ENCODE peak calls at places on chromosomes 12 and 14, in ten cellular contexts. One of them, this sample, is unnamed.

GRCh38 chr14:30243805-30244204 is 315.2 kb upstream of the G2E3 start:
- DNase-seq in Panc1: no peak
- DNase-seq in effector memory CD4-positive, alpha-beta T cell: no peak
- DNase-seq in suprapubic skin: no peak
- DNase-seq in central memory CD4-positive, alpha-beta T cell: no peak
- DNase-seq in cardiac muscle cell: peak; percentile 66
- DNase-seq in memory B cell: no peak
- DNase-seq in NCI-H82: no peak
- DNase-seq in activated T-cell treated with anti-CD3 and anti-CD28 coated beads for 24 hours: no peak
- DNase-seq in MCF 10A: peak; percentile 85
- DNase-seq in this sample: no peak

GRCh38 chr14:21653331-21653885 is at the start of gene OR4E2:
- DNase-seq in Panc1: no peak
- DNase-seq in effector memory CD4-positive, alpha-beta T cell: no peak
- DNase-seq in suprapubic skin: no peak
- DNase-seq in central memory CD4-positive, alpha-beta T cell: no peak
- DNase-seq in cardiac muscle cell: no peak
- DNase-seq in memory B cell: no peak
- DNase-seq in NCI-H82: no peak
- DNase-seq in activated T-cell treated with anti-CD3 and anti-CD28 coated beads for 24 hours: no peak
- DNase-seq in MCF 10A: no peak
- DNase-seq in this sample: no peak

GRCh38 chr14:41636492-41637392 is 30.1 kb downstream of the LRFN5 start:
- DNase-seq in Panc1: no peak
- DNase-seq in effector memory CD4-positive, alpha-beta T cell: no peak
- DNase-seq in suprapubic skin: no peak
- DNase-seq in central memory CD4-positive, alpha-beta T cell: no peak
- DNase-seq in cardiac muscle cell: peak; percentile 8
- DNase-seq in memory B cell: no peak
- DNase-seq in NCI-H82: no peak
- DNase-seq in activated T-cell treated with anti-CD3 and anti-CD28 coated beads for 24 hours: no peak
- DNase-seq in MCF 10A: no peak
- DNase-seq in this sample: no peak

GRCh38 chr12:50251619-50252300 is 31.6 kb downstream of the LIMA1 start:
- DNase-seq in Panc1: no peak
- DNase-seq in effector memory CD4-positive, alpha-beta T cell: no peak
- DNase-seq in suprapubic skin: no peak
- DNase-seq in central memory CD4-positive, alpha-beta T cell: no peak
- DNase-seq in cardiac muscle cell: no peak
- DNase-seq in memory B cell: no peak
- DNase-seq in NCI-H82: no peak
- DNase-seq in activated T-cell treated with anti-CD3 and anti-CD28 coated beads for 24 hours: no peak
- DNase-seq in MCF 10A: no peak
- DNase-seq in this sample: no peak

GRCh38 chr14:85529803-85530574 is at the start of gene FLRT2:
- DNase-seq in Panc1: no peak
- DNase-seq in effector memory CD4-positive, alpha-beta T cell: no peak
- DNase-seq in suprapubic skin: peak; percentile 80
- DNase-seq in central memory CD4-positive, alpha-beta T cell: no peak
- DNase-seq in cardiac muscle cell: peak; percentile 88
- DNase-seq in memory B cell: no peak
- DNase-seq in NCI-H82: no peak
- DNase-seq in activated T-cell treated with anti-CD3 and anti-CD28 coated beads for 24 hours: no peak
- DNase-seq in MCF 10A: peak; percentile 72
- DNase-seq in this sample: no peak

GRCh38 chr12:127270193-127270592 is 996.8 kb upstream of the TMEM132C start:
- DNase-seq in Panc1: no peak
- DNase-seq in effector memory CD4-positive, alpha-beta T cell: no peak
- DNase-seq in suprapubic skin: no peak
- DNase-seq in central memory CD4-positive, alpha-beta T cell: no peak
- DNase-seq in cardiac muscle cell: peak; percentile 76
- DNase-seq in memory B cell: no peak
- DNase-seq in NCI-H82: no peak
- DNase-seq in activated T-cell treated with anti-CD3 and anti-CD28 coated beads for 24 hours: no peak
- DNase-seq in MCF 10A: peak; percentile 98
- DNase-seq in this sample: no peak

GRCh38 chr14:28382460-28383220 is 383.9 kb upstream of the FOXG1 start:
- DNase-seq in Panc1: peak; percentile 35
- DNase-seq in effector memory CD4-positive, alpha-beta T cell: no peak
- DNase-seq in suprapubic skin: no peak
- DNase-seq in central memory CD4-positive, alpha-beta T cell: no peak
- DNase-seq in cardiac muscle cell: peak; percentile 84
- DNase-seq in memory B cell: no peak
- DNase-seq in NCI-H82: no peak
- DNase-seq in activated T-cell treated with anti-CD3 and anti-CD28 coated beads for 24 hours: no peak
- DNase-seq in MCF 10A: peak; percentile 91
- DNase-seq in this sample: peak; percentile 1

GRCh38 chr12:28568083-28568482 is 377.8 kb downstream of the CCDC91 start:
- DNase-seq in Panc1: peak; percentile 30
- DNase-seq in effector memory CD4-positive, alpha-beta T cell: no peak
- DNase-seq in suprapubic skin: no peak
- DNase-seq in central memory CD4-positive, alpha-beta T cell: no peak
- DNase-seq in cardiac muscle cell: peak; percentile 63
- DNase-seq in memory B cell: no peak
- DNase-seq in NCI-H82: peak; percentile 87
- DNase-seq in activated T-cell treated with anti-CD3 and anti-CD28 coated beads for 24 hours: no peak
- DNase-seq in MCF 10A: peak; percentile 63
- DNase-seq in this sample: peak; percentile 71

GRCh38 chr12:106585237-106585834 is 2.5 kb downstream of the RFX4 start:
- DNase-seq in Panc1: no peak
- DNase-seq in effector memory CD4-positive, alpha-beta T cell: no peak
- DNase-seq in suprapubic skin: no peak
- DNase-seq in central memory CD4-positive, alpha-beta T cell: no peak
- DNase-seq in cardiac muscle cell: no peak
- DNase-seq in memory B cell: no peak
- DNase-seq in NCI-H82: peak; percentile 39
- DNase-seq in activated T-cell treated with anti-CD3 and anti-CD28 coated beads for 24 hours: no peak
- DNase-seq in MCF 10A: no peak
- DNase-seq in this sample: no peak

GRCh38 chr12:26196424-26196722 is 1.0 kb downstream of the SSPN start:
- DNase-seq in Panc1: no peak
- DNase-seq in effector memory CD4-positive, alpha-beta T cell: no peak
- DNase-seq in suprapubic skin: no peak
- DNase-seq in central memory CD4-positive, alpha-beta T cell: no peak
- DNase-seq in cardiac muscle cell: peak; percentile 44
- DNase-seq in memory B cell: no peak
- DNase-seq in NCI-H82: peak; percentile 40
- DNase-seq in activated T-cell treated with anti-CD3 and anti-CD28 coated beads for 24 hours: no peak
- DNase-seq in MCF 10A: no peak
- DNase-seq in this sample: no peak

GRCh38 chr14:105279642-105280361 is 21.0 kb downstream of the BRF1 start:
- DNase-seq in Panc1: no peak
- DNase-seq in effector memory CD4-positive, alpha-beta T cell: no peak
- DNase-seq in suprapubic skin: no peak
- DNase-seq in central memory CD4-positive, alpha-beta T cell: no peak
- DNase-seq in cardiac muscle cell: no peak
- DNase-seq in memory B cell: no peak
- DNase-seq in NCI-H82: no peak
- DNase-seq in activated T-cell treated with anti-CD3 and anti-CD28 coated beads for 24 hours: no peak
- DNase-seq in MCF 10A: no peak
- DNase-seq in this sample: no peak

GRCh38 chr14:77979666-77980351 is 179.9 kb downstream of the ADCK1 start:
- DNase-seq in Panc1: no peak
- DNase-seq in effector memory CD4-positive, alpha-beta T cell: no peak
- DNase-seq in suprapubic skin: no peak
- DNase-seq in central memory CD4-positive, alpha-beta T cell: no peak
- DNase-seq in cardiac muscle cell: no peak
- DNase-seq in memory B cell: no peak
- DNase-seq in NCI-H82: peak; percentile 71
- DNase-seq in activated T-cell treated with anti-CD3 and anti-CD28 coated beads for 24 hours: no peak
- DNase-seq in MCF 10A: no peak
- DNase-seq in this sample: no peak

GRCh38 chr14:58808828-58809227 is 171.1 kb downstream of the DACT1 start:
- DNase-seq in Panc1: no peak
- DNase-seq in effector memory CD4-positive, alpha-beta T cell: no peak
- DNase-seq in suprapubic skin: no peak
- DNase-seq in central memory CD4-positive, alpha-beta T cell: no peak
- DNase-seq in cardiac muscle cell: peak; percentile 47
- DNase-seq in memory B cell: no peak
- DNase-seq in NCI-H82: no peak
- DNase-seq in activated T-cell treated with anti-CD3 and anti-CD28 coated beads for 24 hours: no peak
- DNase-seq in MCF 10A: peak; percentile 67
- DNase-seq in this sample: no peak

GRCh38 chr14:39243831-39244230 is 10.1 kb downstream of the MIA2 start:
- DNase-seq in Panc1: no peak
- DNase-seq in effector memory CD4-positive, alpha-beta T cell: no peak
- DNase-seq in suprapubic skin: no peak
- DNase-seq in central memory CD4-positive, alpha-beta T cell: no peak
- DNase-seq in cardiac muscle cell: no peak
- DNase-seq in memory B cell: no peak
- DNase-seq in NCI-H82: no peak
- DNase-seq in activated T-cell treated with anti-CD3 and anti-CD28 coated beads for 24 hours: no peak
- DNase-seq in MCF 10A: no peak
- DNase-seq in this sample: no peak

GRCh38 chr12:12835378-12836145 is 22.4 kb downstream of the DDX47 start:
- DNase-seq in Panc1: no peak
- DNase-seq in effector memory CD4-positive, alpha-beta T cell: no peak
- DNase-seq in suprapubic skin: no peak
- DNase-seq in central memory CD4-positive, alpha-beta T cell: no peak
- DNase-seq in cardiac muscle cell: no peak
- DNase-seq in memory B cell: no peak
- DNase-seq in NCI-H82: no peak
- DNase-seq in activated T-cell treated with anti-CD3 and anti-CD28 coated beads for 24 hours: no peak
- DNase-seq in MCF 10A: peak; percentile 91
- DNase-seq in this sample: no peak

GRCh38 chr12:58765076-58765475 is 155.2 kb downstream of the LRIG3 start:
- DNase-seq in Panc1: no peak
- DNase-seq in effector memory CD4-positive, alpha-beta T cell: no peak
- DNase-seq in suprapubic skin: no peak
- DNase-seq in central memory CD4-positive, alpha-beta T cell: no peak
- DNase-seq in cardiac muscle cell: no peak
- DNase-seq in memory B cell: no peak
- DNase-seq in NCI-H82: no peak
- DNase-seq in activated T-cell treated with anti-CD3 and anti-CD28 coated beads for 24 hours: no peak
- DNase-seq in MCF 10A: no peak
- DNase-seq in this sample: no peak

GRCh38 chr12:24226745-24227350 is 277.4 kb upstream of the SOX5 start:
- DNase-seq in Panc1: no peak
- DNase-seq in effector memory CD4-positive, alpha-beta T cell: no peak
- DNase-seq in suprapubic skin: no peak
- DNase-seq in central memory CD4-positive, alpha-beta T cell: no peak
- DNase-seq in cardiac muscle cell: peak; percentile 91
- DNase-seq in memory B cell: no peak
- DNase-seq in NCI-H82: no peak
- DNase-seq in activated T-cell treated with anti-CD3 and anti-CD28 coated beads for 24 hours: no peak
- DNase-seq in MCF 10A: peak; percentile 91
- DNase-seq in this sample: peak; percentile 60

GRCh38 chr12:105445261-105446015 is 114.9 kb downstream of the C12orf75 start:
- DNase-seq in Panc1: no peak
- DNase-seq in effector memory CD4-positive, alpha-beta T cell: no peak
- DNase-seq in suprapubic skin: no peak
- DNase-seq in central memory CD4-positive, alpha-beta T cell: no peak
- DNase-seq in cardiac muscle cell: peak; percentile 45
- DNase-seq in memory B cell: no peak
- DNase-seq in NCI-H82: no peak
- DNase-seq in activated T-cell treated with anti-CD3 and anti-CD28 coated beads for 24 hours: no peak
- DNase-seq in MCF 10A: no peak
- DNase-seq in this sample: peak; percentile 32

GRCh38 chr14:65972891-65973290 is 513.3 kb upstream of the CCDC196 start:
- DNase-seq in Panc1: no peak
- DNase-seq in effector memory CD4-positive, alpha-beta T cell: no peak
- DNase-seq in suprapubic skin: no peak
- DNase-seq in central memory CD4-positive, alpha-beta T cell: no peak
- DNase-seq in cardiac muscle cell: peak; percentile 58
- DNase-seq in memory B cell: no peak
- DNase-seq in NCI-H82: no peak
- DNase-seq in activated T-cell treated with anti-CD3 and anti-CD28 coated beads for 24 hours: no peak
- DNase-seq in MCF 10A: no peak
- DNase-seq in this sample: no peak

GRCh38 chr14:52950898-52951729 is at the start of gene FERMT2:
- DNase-seq in Panc1: no peak
- DNase-seq in effector memory CD4-positive, alpha-beta T cell: peak; percentile 4
- DNase-seq in suprapubic skin: peak; percentile 89
- DNase-seq in central memory CD4-positive, alpha-beta T cell: peak; percentile 15
- DNase-seq in cardiac muscle cell: peak; percentile 95
- DNase-seq in memory B cell: peak; percentile 32
- DNase-seq in NCI-H82: peak; percentile 90
- DNase-seq in activated T-cell treated with anti-CD3 and anti-CD28 coated beads for 24 hours: no peak
- DNase-seq in MCF 10A: peak; percentile 84
- DNase-seq in this sample: no peak

GRCh38 chr12:25557830-25558436 is 4.8 kb upstream of the LMNTD1 start:
- DNase-seq in Panc1: no peak
- DNase-seq in effector memory CD4-positive, alpha-beta T cell: no peak
- DNase-seq in suprapubic skin: no peak
- DNase-seq in central memory CD4-positive, alpha-beta T cell: no peak
- DNase-seq in cardiac muscle cell: peak; percentile 52
- DNase-seq in memory B cell: no peak
- DNase-seq in NCI-H82: peak; percentile 80
- DNase-seq in activated T-cell treated with anti-CD3 and anti-CD28 coated beads for 24 hours: no peak
- DNase-seq in MCF 10A: peak; percentile 64
- DNase-seq in this sample: no peak